ENCODE peak calls at places on chromosomes 13 and 19, in four cellular contexts. O is GM12878, W is K562, N is HepG2. J is an unnamed sample.

GRCh38 chr13:79530270-79530669 is 49.3 kb downstream of the NDFIP2 start:
- DNase-seq in N (no peak), W (no peak), O (no peak), J (no peak)

GRCh38 chr19:4539697-4540581 is at the start of gene LRG1:
- DNase-seq in O (peak; percentile 30), W (peak; percentile 91), N (peak; percentile 86), J (no peak)

GRCh38 chr13:110008816-110009215 is 222.4 kb upstream of the IRS2 start:
- DNase-seq in O (no peak), W (no peak), N (no peak), J (no peak)

GRCh38 chr13:110023729-110024645 is 237.6 kb upstream of the IRS2 start:
- DNase-seq in N (no peak), W (no peak), O (no peak), J (no peak)

GRCh38 chr13:40983269-40983668 is 35.8 kb downstream of the ELF1 start:
- DNase-seq in N (no peak), W (no peak), O (no peak), J (no peak)

GRCh38 chr13:113656831-113657671 is 947 bp downstream of the ATP4B start:
- DNase-seq in O (no peak), N (no peak), W (no peak), J (no peak)

GRCh38 chr19:497476-497860 is 1.2 kb downstream of the MADCAM1 start:
- DNase-seq in N (no peak), W (no peak), O (no peak), J (no peak)

GRCh38 chr19:5131031-5131865 is 162.3 kb downstream of the KDM4B start:
- DNase-seq in O (peak; percentile 48), N (no peak), W (peak; percentile 46), J (no peak)

GRCh38 chr13:26051231-26052135 is at the start of gene SHISA2:
- DNase-seq in N (no peak), O (no peak), W (no peak), J (peak; percentile 70)

GRCh38 chr13:34070006-34070405 is 252.1 kb downstream of the RFC3 start:
- DNase-seq in N (no peak), W (no peak), O (no peak), J (no peak)

GRCh38 chr13:111397202-111397880 is 76.9 kb downstream of the TEX29 start:
- DNase-seq in W (no peak), O (no peak), N (no peak), J (no peak)

GRCh38 chr19:38665219-38665931 is 17.9 kb downstream of the ACTN4 start:
- DNase-seq in W (no peak), N (no peak), O (no peak), J (no peak)

GRCh38 chr13:44128522-44128921 is 245.1 kb upstream of the SERP2 start:
- DNase-seq in W (no peak), O (no peak), N (no peak), J (no peak)

GRCh38 chr13:78875792-78876580 is 217.0 kb upstream of the OBI1 start:
- DNase-seq in O (no peak), N (no peak), W (no peak), J (peak; percentile 48)

GRCh38 chr13:69545500-69546025 is 562.1 kb upstream of the ATXN8OS start:
- DNase-seq in W (no peak), N (no peak), O (no peak), J (no peak)

GRCh38 chr19:347946-348861 is 3.6 kb upstream of the MIER2 start:
- DNase-seq in W (no peak), N (peak; percentile 57), O (no peak), J (no peak)

GRCh38 chr13:53631511-53631910 is 602.9 kb downstream of the OLFM4 start:
- DNase-seq in O (no peak), W (no peak), N (no peak), J (no peak)

GRCh38 chr19:961866-962620 is 22.1 kb upstream of the WDR18 start:
- DNase-seq in N (peak; percentile 20), W (peak; percentile 96), O (no peak), J (no peak)

DNA sequence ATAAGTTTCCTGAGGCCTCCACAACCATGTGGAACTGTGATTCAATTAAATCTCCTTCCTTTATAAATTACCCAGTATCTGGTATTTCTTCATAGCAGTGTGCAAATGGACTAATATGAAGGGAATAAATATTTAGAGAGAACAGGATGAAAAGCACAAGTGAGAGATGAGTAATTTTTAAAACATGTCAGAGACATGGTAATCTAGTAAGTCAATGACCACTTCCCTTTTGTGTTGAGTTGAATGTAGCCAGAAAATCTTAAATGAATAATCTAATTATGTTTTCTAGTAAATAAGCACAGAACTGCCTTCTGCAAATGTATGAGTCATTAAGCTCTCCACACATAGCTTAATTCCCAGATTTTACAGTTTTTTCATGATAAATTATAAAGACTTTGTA is 524.1 kb upstream of the SLITRK5 start:
- DNase-seq in N (no peak), O (no peak), W (no peak), J (no peak)
- TF ChIP-seq SP1 in N (no peak), O (no peak), W (no peak), J (no peak)

GRCh38 chr19:30227661-30228112 is 144.5 kb upstream of the ZNF536 start:
- DNase-seq in N (peak; percentile 17), O (no peak), W (peak; percentile 71), J (peak; percentile 69)
- TF ChIP-seq FOXK2 in N (no peak), O (no peak), W (no peak), J (no peak)

DNA sequence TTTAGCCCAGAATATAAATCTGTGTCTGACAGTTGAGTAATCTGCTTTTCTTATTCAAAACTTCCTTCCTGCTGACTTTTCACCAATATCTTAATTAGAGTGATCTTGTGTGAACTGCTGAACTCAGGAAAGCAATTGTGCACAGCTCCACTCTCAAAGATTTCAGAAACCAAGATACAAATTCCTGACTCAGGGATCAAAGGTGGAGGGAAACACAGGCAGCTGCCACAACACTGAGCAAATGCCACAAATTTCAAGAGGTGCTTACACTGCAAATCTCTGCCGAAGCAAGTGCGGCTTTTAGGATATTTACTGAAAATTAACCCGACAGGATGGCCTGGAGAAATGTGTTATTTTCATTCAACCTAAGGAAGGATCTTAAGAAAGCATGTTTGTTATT is 111.4 kb downstream of the STOML3 start:
- DNase-seq in N (no peak), O (no peak), W (no peak), J (no peak)
- TF ChIP-seq SP1 in N (no peak), O (no peak), W (no peak), J (no peak)

DNA sequence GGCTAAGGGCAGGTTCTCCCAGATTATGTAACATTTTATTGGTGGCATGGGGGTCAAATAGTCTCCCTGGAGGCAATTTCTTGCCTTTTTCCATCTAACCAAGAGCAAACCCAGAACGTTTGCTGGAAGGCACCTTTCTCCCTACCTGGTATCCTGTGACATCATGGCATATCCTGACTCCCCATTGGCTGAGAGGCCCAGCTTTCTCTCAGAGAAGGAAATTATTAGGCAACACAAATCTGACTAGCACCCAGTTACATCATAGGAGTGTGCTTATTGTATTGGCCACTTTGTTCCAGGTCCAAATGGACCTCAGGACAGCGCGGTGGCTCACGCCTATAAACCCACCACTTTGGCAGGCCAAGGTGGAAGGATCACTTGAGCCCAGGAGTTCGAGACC is 13.0 kb downstream of the NTN5 start:
- DNase-seq in N (no peak), O (no peak), W (no peak), J (no peak)
- TF ChIP-seq FOXK2 in N (no peak), O (no peak), W (no peak), J (no peak)

DNA sequence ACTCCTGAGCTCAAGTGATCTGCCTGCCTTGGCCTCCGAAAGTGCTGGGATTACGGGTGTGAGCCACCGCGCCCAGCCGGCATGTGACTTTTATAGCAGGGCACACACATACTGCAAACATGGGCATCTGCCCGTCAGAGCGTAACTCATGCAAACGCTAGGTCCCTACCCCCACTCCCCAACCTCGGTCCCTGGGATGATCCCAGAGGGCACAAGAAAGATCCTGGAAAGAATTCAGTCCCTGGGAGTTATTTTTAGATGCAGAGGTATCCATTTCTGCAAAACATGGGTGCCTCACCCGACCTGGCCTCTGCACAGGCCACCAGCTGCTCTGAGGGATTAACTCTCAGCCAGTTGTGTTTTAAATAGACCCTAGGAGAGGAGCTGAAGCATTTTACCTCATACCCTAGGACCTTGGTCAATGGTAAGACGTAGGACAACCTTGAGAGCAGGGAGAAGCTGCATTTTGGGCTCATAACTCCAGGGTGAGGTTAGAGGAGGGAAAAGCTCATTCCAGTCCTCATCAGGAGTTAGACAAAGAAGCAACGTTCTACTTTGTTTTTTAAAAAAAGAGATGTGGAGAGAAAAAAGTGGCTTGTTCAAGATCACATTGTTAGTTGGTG is 10.8 kb downstream of the TMEM38A start:
- DNase-seq in N (no peak), O (no peak), W (no peak), J (no peak)
- TF ChIP-seq SP1 in N (no peak), O (no peak), W (no peak), J (no peak)

DNA sequence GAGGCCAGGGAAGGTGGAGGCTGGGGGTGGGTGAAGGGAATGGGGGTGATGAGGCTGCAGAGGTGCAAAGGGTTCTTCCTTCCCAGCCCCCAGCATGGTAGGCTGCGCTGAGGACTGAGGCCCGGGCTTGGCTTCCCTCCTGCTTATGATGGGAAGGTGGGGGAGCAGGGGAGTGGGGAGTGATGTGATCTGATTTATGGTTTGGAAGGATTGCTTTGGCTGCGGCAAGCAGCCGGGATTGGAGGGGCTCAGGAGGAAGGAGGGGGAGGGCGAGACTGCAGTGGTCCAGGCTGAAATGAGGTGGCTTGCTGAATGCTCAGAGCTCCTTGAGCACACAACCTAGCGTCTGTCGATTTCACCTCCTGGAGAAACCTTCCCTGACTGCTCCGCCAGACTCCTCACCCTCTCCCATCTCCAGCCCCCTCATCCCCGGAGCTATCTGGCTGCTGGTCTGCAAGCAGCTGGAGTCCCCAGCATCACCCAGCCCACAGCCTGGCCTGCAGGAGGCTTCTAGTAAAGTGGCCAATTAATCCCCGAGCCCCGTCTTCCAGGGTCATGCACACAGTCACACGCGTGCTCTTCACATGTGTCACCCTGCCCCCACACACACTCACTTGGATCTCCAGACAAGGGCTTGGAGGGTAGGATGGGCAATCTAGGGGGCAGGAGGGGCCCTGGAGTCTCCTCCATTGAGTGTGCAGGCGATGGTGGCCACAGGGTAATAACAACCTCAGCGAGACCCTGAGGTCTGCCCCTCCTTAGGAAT is 733 bp upstream of the CLEC11A start:
- DNase-seq in W (no peak), O (no peak), N (no peak), J (no peak)
- TF ChIP-seq FOXK2 in W (no peak), O (no peak), N (no peak), J (no peak)